ENCODE peak calls at places on chromosomes 13 and 19, in four cellular contexts. One of them, this sample, is unnamed.

GRCh38 chr19:48203227-48203793 is 32.8 kb downstream of the ZSWIM9 start:
- DNase-seq in naive B cell: peak
- DNase-seq in NCI-H524: peak
- DNase-seq in Right ventricle myocardium superior: no peak
- DNase-seq in this sample: no peak

GRCh38 chr19:43290568-43291359 is 21.4 kb upstream of the PSG9 start:
- DNase-seq in Right ventricle myocardium superior: no peak
- DNase-seq in naive B cell: no peak
- DNase-seq in NCI-H524: no peak
- DNase-seq in this sample: no peak

GRCh38 chr19:44729516-44730033 is 18.9 kb upstream of the BCL3 start:
- DNase-seq in NCI-H524: no peak
- DNase-seq in Right ventricle myocardium superior: no peak
- DNase-seq in naive B cell: no peak
- DNase-seq in this sample: no peak

GRCh38 chr19:17235618-17236413 is 9.8 kb downstream of the OCEL1 start:
- DNase-seq in naive B cell: peak
- DNase-seq in NCI-H524: no peak
- DNase-seq in Right ventricle myocardium superior: peak
- DNase-seq in this sample: peak

GRCh38 chr13:24161980-24162517 is 1.5 kb downstream of the SPATA13 start:
- DNase-seq in NCI-H524: peak
- DNase-seq in Right ventricle myocardium superior: no peak
- DNase-seq in naive B cell: no peak
- DNase-seq in this sample: no peak

GRCh38 chr13:48110930-48111721 is 16.2 kb upstream of the MED4 start:
- DNase-seq in Right ventricle myocardium superior: peak
- DNase-seq in naive B cell: no peak
- DNase-seq in NCI-H524: no peak
- DNase-seq in this sample: no peak

GRCh38 chr19:55838251-55838650 is 1.9 kb downstream of the NLRP4 start:
- DNase-seq in naive B cell: no peak
- DNase-seq in Right ventricle myocardium superior: no peak
- DNase-seq in NCI-H524: no peak
- DNase-seq in this sample: no peak

GRCh38 chr13:48214519-48215121 is 18.4 kb upstream of the ITM2B start:
- DNase-seq in NCI-H524: no peak
- DNase-seq in naive B cell: no peak
- DNase-seq in Right ventricle myocardium superior: no peak
- DNase-seq in this sample: no peak

GRCh38 chr19:1285737-1286360 is at the start of gene EFNA2:
- DNase-seq in NCI-H524: no peak
- DNase-seq in Right ventricle myocardium superior: no peak
- DNase-seq in naive B cell: no peak
- DNase-seq in this sample: no peak